ENCODE peak calls at places on chromosomes 5 and 9, in nine cellular contexts. One of them, this sample, is unnamed.

GRCh38 chr5:135075621-135076585 is 41.9 kb upstream of the PITX1 start:
- DNase-seq in GM10248: no peak
- DNase-seq in frontal cortex: no peak
- DNase-seq in COLO829: no peak
- DNase-seq in heart left ventricle: no peak
- DNase-seq in HuH-7: no peak
- DNase-seq in NCI-H524: no peak
- DNase-seq in stimulated activated naive CD4-positive, alpha-beta T cell: no peak
- DNase-seq in stimulated activated CD4-positive, alpha-beta T cell treated with anti-CD3 and anti-CD28 coated beads, Interleukin-15, amount 100 ng/mL, for 24 hours: no peak
- DNase-seq in this sample: no peak

GRCh38 chr5:127228540-127229184 is 61.9 kb upstream of the MEGF10 start:
- DNase-seq in GM10248: peak; percentile 11
- DNase-seq in frontal cortex: no peak
- DNase-seq in COLO829: no peak
- DNase-seq in heart left ventricle: no peak
- DNase-seq in HuH-7: peak; percentile 36
- DNase-seq in NCI-H524: peak; percentile 49
- DNase-seq in stimulated activated naive CD4-positive, alpha-beta T cell: no peak
- DNase-seq in stimulated activated CD4-positive, alpha-beta T cell treated with anti-CD3 and anti-CD28 coated beads, Interleukin-15, amount 100 ng/mL, for 24 hours: peak; percentile 5
- DNase-seq in this sample: no peak

GRCh38 chr5:431001-431710 is 11.8 kb upstream of the EXOC3 start:
- DNase-seq in GM10248: peak; percentile 81
- DNase-seq in frontal cortex: no peak
- DNase-seq in COLO829: peak; percentile 19
- DNase-seq in heart left ventricle: no peak
- DNase-seq in HuH-7: peak; percentile 98
- DNase-seq in NCI-H524: peak; percentile 45
- DNase-seq in stimulated activated naive CD4-positive, alpha-beta T cell: peak; percentile 5
- DNase-seq in stimulated activated CD4-positive, alpha-beta T cell treated with anti-CD3 and anti-CD28 coated beads, Interleukin-15, amount 100 ng/mL, for 24 hours: peak; percentile 72
- DNase-seq in this sample: peak; percentile 69

GRCh38 chr5:143801251-143801650 is 10.7 kb upstream of the HMHB1 start:
- DNase-seq in GM10248: no peak
- DNase-seq in frontal cortex: no peak
- DNase-seq in COLO829: no peak
- DNase-seq in heart left ventricle: no peak
- DNase-seq in HuH-7: no peak
- DNase-seq in NCI-H524: no peak
- DNase-seq in stimulated activated naive CD4-positive, alpha-beta T cell: no peak
- DNase-seq in stimulated activated CD4-positive, alpha-beta T cell treated with anti-CD3 and anti-CD28 coated beads, Interleukin-15, amount 100 ng/mL, for 24 hours: no peak
- DNase-seq in this sample: no peak

GRCh38 chr5:94086194-94086593 is 344.8 kb upstream of the POU5F2 start:
- DNase-seq in GM10248: no peak
- DNase-seq in frontal cortex: no peak
- DNase-seq in COLO829: no peak
- DNase-seq in heart left ventricle: no peak
- DNase-seq in HuH-7: no peak
- DNase-seq in NCI-H524: no peak
- DNase-seq in stimulated activated naive CD4-positive, alpha-beta T cell: no peak
- DNase-seq in stimulated activated CD4-positive, alpha-beta T cell treated with anti-CD3 and anti-CD28 coated beads, Interleukin-15, amount 100 ng/mL, for 24 hours: no peak
- DNase-seq in this sample: no peak

GRCh38 chr5:135898651-135899050 is 3.0 kb upstream of the IL9 start:
- DNase-seq in GM10248: no peak
- DNase-seq in frontal cortex: no peak
- DNase-seq in COLO829: no peak
- DNase-seq in heart left ventricle: no peak
- DNase-seq in HuH-7: no peak
- DNase-seq in NCI-H524: no peak
- DNase-seq in stimulated activated naive CD4-positive, alpha-beta T cell: no peak
- DNase-seq in stimulated activated CD4-positive, alpha-beta T cell treated with anti-CD3 and anti-CD28 coated beads, Interleukin-15, amount 100 ng/mL, for 24 hours: no peak
- DNase-seq in this sample: no peak

GRCh38 chr5:42950466-42951168 is 89.5 kb downstream of the ANXA2R start:
- DNase-seq in GM10248: peak; percentile 62
- DNase-seq in frontal cortex: peak; percentile 60
- DNase-seq in COLO829: peak; percentile 71
- DNase-seq in heart left ventricle: peak; percentile 69
- DNase-seq in HuH-7: peak; percentile 79
- DNase-seq in NCI-H524: peak; percentile 32
- DNase-seq in stimulated activated naive CD4-positive, alpha-beta T cell: peak; percentile 54
- DNase-seq in stimulated activated CD4-positive, alpha-beta T cell treated with anti-CD3 and anti-CD28 coated beads, Interleukin-15, amount 100 ng/mL, for 24 hours: peak; percentile 83
- DNase-seq in this sample: peak; percentile 19

GRCh38 chr5:149873896-149874295 is 70.7 kb downstream of the PDE6A start:
- DNase-seq in GM10248: no peak
- DNase-seq in frontal cortex: no peak
- DNase-seq in COLO829: no peak
- DNase-seq in heart left ventricle: no peak
- DNase-seq in HuH-7: no peak
- DNase-seq in NCI-H524: no peak
- DNase-seq in stimulated activated naive CD4-positive, alpha-beta T cell: no peak
- DNase-seq in stimulated activated CD4-positive, alpha-beta T cell treated with anti-CD3 and anti-CD28 coated beads, Interleukin-15, amount 100 ng/mL, for 24 hours: no peak
- DNase-seq in this sample: no peak

GRCh38 chr9:61665829-61666228 is 476.0 kb downstream of the SPATA31A7 start:
- DNase-seq in GM10248: no peak
- DNase-seq in frontal cortex: no peak
- DNase-seq in COLO829: no peak
- DNase-seq in heart left ventricle: no peak
- DNase-seq in HuH-7: no peak
- DNase-seq in NCI-H524: no peak
- DNase-seq in stimulated activated naive CD4-positive, alpha-beta T cell: no peak
- DNase-seq in stimulated activated CD4-positive, alpha-beta T cell treated with anti-CD3 and anti-CD28 coated beads, Interleukin-15, amount 100 ng/mL, for 24 hours: no peak
- DNase-seq in this sample: no peak

GRCh38 chr5:159469496-159470370 is 139.4 kb upstream of the IL12B start:
- DNase-seq in GM10248: no peak
- DNase-seq in frontal cortex: no peak
- DNase-seq in COLO829: no peak
- DNase-seq in heart left ventricle: no peak
- DNase-seq in HuH-7: no peak
- DNase-seq in NCI-H524: peak; percentile 47
- DNase-seq in stimulated activated naive CD4-positive, alpha-beta T cell: no peak
- DNase-seq in stimulated activated CD4-positive, alpha-beta T cell treated with anti-CD3 and anti-CD28 coated beads, Interleukin-15, amount 100 ng/mL, for 24 hours: no peak
- DNase-seq in this sample: no peak

GRCh38 chr5:9686211-9686610 is 56.1 kb upstream of the TAS2R1 start:
- DNase-seq in GM10248: no peak
- DNase-seq in frontal cortex: no peak
- DNase-seq in COLO829: no peak
- DNase-seq in heart left ventricle: no peak
- DNase-seq in HuH-7: no peak
- DNase-seq in NCI-H524: no peak
- DNase-seq in stimulated activated naive CD4-positive, alpha-beta T cell: no peak
- DNase-seq in stimulated activated CD4-positive, alpha-beta T cell treated with anti-CD3 and anti-CD28 coated beads, Interleukin-15, amount 100 ng/mL, for 24 hours: no peak
- DNase-seq in this sample: no peak

GRCh38 chr5:180568914-180569313 is 22.4 kb downstream of the SCGB3A1 start:
- DNase-seq in GM10248: no peak
- DNase-seq in frontal cortex: no peak
- DNase-seq in COLO829: no peak
- DNase-seq in heart left ventricle: no peak
- DNase-seq in HuH-7: no peak
- DNase-seq in NCI-H524: no peak
- DNase-seq in stimulated activated naive CD4-positive, alpha-beta T cell: no peak
- DNase-seq in stimulated activated CD4-positive, alpha-beta T cell treated with anti-CD3 and anti-CD28 coated beads, Interleukin-15, amount 100 ng/mL, for 24 hours: no peak
- DNase-seq in this sample: no peak

GRCh38 chr9:114263853-114264510 is 58.9 kb upstream of the ORM1 start:
- DNase-seq in GM10248: no peak
- DNase-seq in frontal cortex: no peak
- DNase-seq in COLO829: no peak
- DNase-seq in heart left ventricle: no peak
- DNase-seq in HuH-7: no peak
- DNase-seq in NCI-H524: no peak
- DNase-seq in stimulated activated naive CD4-positive, alpha-beta T cell: no peak
- DNase-seq in stimulated activated CD4-positive, alpha-beta T cell treated with anti-CD3 and anti-CD28 coated beads, Interleukin-15, amount 100 ng/mL, for 24 hours: no peak
- DNase-seq in this sample: no peak

GRCh38 chr9:110875275-110875674 is 163.0 kb downstream of the LPAR1 start:
- DNase-seq in GM10248: peak; percentile 27
- DNase-seq in frontal cortex: no peak
- DNase-seq in COLO829: no peak
- DNase-seq in heart left ventricle: peak; percentile 66
- DNase-seq in HuH-7: no peak
- DNase-seq in NCI-H524: no peak
- DNase-seq in stimulated activated naive CD4-positive, alpha-beta T cell: no peak
- DNase-seq in stimulated activated CD4-positive, alpha-beta T cell treated with anti-CD3 and anti-CD28 coated beads, Interleukin-15, amount 100 ng/mL, for 24 hours: peak; percentile 2
- DNase-seq in this sample: peak; percentile 61

GRCh38 chr5:140554454-140554853 is 2.8 kb downstream of the SRA1 start:
- DNase-seq in GM10248: no peak
- DNase-seq in frontal cortex: no peak
- DNase-seq in COLO829: no peak
- DNase-seq in heart left ventricle: no peak
- DNase-seq in HuH-7: no peak
- DNase-seq in NCI-H524: no peak
- DNase-seq in stimulated activated naive CD4-positive, alpha-beta T cell: no peak
- DNase-seq in stimulated activated CD4-positive, alpha-beta T cell treated with anti-CD3 and anti-CD28 coated beads, Interleukin-15, amount 100 ng/mL, for 24 hours: no peak
- DNase-seq in this sample: no peak

GRCh38 chr5:21806271-21806670 is 1046.9 kb downstream of the CDH12 start:
- DNase-seq in GM10248: no peak
- DNase-seq in frontal cortex: no peak
- DNase-seq in COLO829: no peak
- DNase-seq in heart left ventricle: no peak
- DNase-seq in HuH-7: no peak
- DNase-seq in NCI-H524: no peak
- DNase-seq in stimulated activated naive CD4-positive, alpha-beta T cell: no peak
- DNase-seq in stimulated activated CD4-positive, alpha-beta T cell treated with anti-CD3 and anti-CD28 coated beads, Interleukin-15, amount 100 ng/mL, for 24 hours: no peak
- DNase-seq in this sample: no peak